ENCODE peak calls at places on chromosomes 12 and 14, in ten cellular contexts. B, Q, N, A, E, K, W, Y, C and H are unnamed samples.
A peak's percentile ranks its signal among the peaks of the same experiment; 100 is the strongest.

GRCh38 chr12:12502813-12503146 is 59.9 kb downstream of the DUSP16 start:
- DNase-seq in B (no peak), Q (no peak), N (no peak), A (no peak), E (no peak), K (no peak), W (no peak), Y (no peak), C (no peak), H (no peak)

GRCh38 chr12:54016478-54016964 is 7.7 kb downstream of the HOXC8 start:
- DNase-seq in B (no peak), Q (no peak), N (no peak), A (no peak), E (no peak), K (no peak), W (no peak), Y (no peak), C (no peak), H (no peak)

GRCh38 chr12:123532021-123532420 is 1.5 kb downstream of the RILPL1 start:
- DNase-seq in B (peak; percentile 44), Q (no peak), N (no peak), A (no peak), E (no peak), K (no peak), W (peak; percentile 32), Y (no peak), C (no peak), H (no peak)

GRCh38 chr12:58530421-58531067 is 389.8 kb downstream of the LRIG3 start:
- DNase-seq in B (no peak), Q (no peak), N (no peak), A (no peak), E (no peak), K (no peak), W (no peak), Y (no peak), C (no peak), H (no peak)

GRCh38 chr12:54759751-54760150 is 94.6 kb upstream of the MUCL1 start:
- DNase-seq in B (no peak), Q (no peak), N (no peak), A (no peak), E (no peak), K (peak; percentile 87), W (no peak), Y (peak; percentile 42), C (peak; percentile 38), H (no peak)

GRCh38 chr14:104650981-104651875 is 38.2 kb upstream of the INF2 start:
- DNase-seq in B (no peak), Q (no peak), N (no peak), A (no peak), E (no peak), K (no peak), W (no peak), Y (no peak), C (no peak), H (no peak)

GRCh38 chr14:30375280-30375892 is 183.6 kb upstream of the G2E3 start:
- DNase-seq in B (peak; percentile 15), Q (peak; percentile 53), N (peak; percentile 75), A (peak; percentile 57), E (no peak), K (peak; percentile 81), W (peak; percentile 46), Y (peak; percentile 39), C (peak; percentile 76), H (peak; percentile 58)

GRCh38 chr12:46603776-46604456 is 221.9 kb downstream of the SLC38A4 start:
- DNase-seq in B (no peak), Q (no peak), N (no peak), A (no peak), E (no peak), K (no peak), W (no peak), Y (no peak), C (peak; percentile 39), H (no peak)

GRCh38 chr12:132271755-132272092 is 57.7 kb downstream of the GALNT9 start:
- DNase-seq in B (no peak), Q (no peak), N (no peak), A (no peak), E (no peak), K (no peak), W (no peak), Y (no peak), C (no peak), H (no peak)

GRCh38 chr14:24145700-24146621 is at the start of gene PSME2:
- DNase-seq in B (no peak), Q (no peak), N (no peak), A (no peak), E (no peak), K (no peak), W (no peak), Y (no peak), C (no peak), H (no peak)

GRCh38 chr12:127767631-127768030 is 499.3 kb upstream of the TMEM132C start:
- DNase-seq in B (no peak), Q (no peak), N (no peak), A (no peak), E (no peak), K (no peak), W (no peak), Y (no peak), C (no peak), H (no peak)

GRCh38 chr12:6370994-6371754 is 4.2 kb downstream of the SCNN1A start:
- DNase-seq in B (no peak), Q (peak; percentile 72), N (peak; percentile 48), A (peak; percentile 66), E (peak; percentile 59), K (peak; percentile 96), W (peak; percentile 88), Y (peak; percentile 95), C (peak; percentile 97), H (no peak)

GRCh38 chr12:115710104-115710564 is 567.4 kb downstream of the MED13L start:
- DNase-seq in B (no peak), Q (no peak), N (no peak), A (no peak), E (no peak), K (no peak), W (no peak), Y (no peak), C (no peak), H (no peak)

GRCh38 chr12:67943295-67943892 is 45.9 kb upstream of the IFNG-AS1 start:
- DNase-seq in B (peak; percentile 15), Q (peak; percentile 19), N (no peak), A (peak; percentile 77), E (peak; percentile 80), K (peak; percentile 80), W (peak; percentile 46), Y (peak; percentile 39), C (peak; percentile 46), H (peak; percentile 55)
- TF ChIP-seq POLR2AphosphoS5 in B (no peak), Q (no peak), N (no peak), A (no peak), E (no peak), K (no peak), W (no peak), Y (no peak), C (no peak), H (no peak)

DNA sequence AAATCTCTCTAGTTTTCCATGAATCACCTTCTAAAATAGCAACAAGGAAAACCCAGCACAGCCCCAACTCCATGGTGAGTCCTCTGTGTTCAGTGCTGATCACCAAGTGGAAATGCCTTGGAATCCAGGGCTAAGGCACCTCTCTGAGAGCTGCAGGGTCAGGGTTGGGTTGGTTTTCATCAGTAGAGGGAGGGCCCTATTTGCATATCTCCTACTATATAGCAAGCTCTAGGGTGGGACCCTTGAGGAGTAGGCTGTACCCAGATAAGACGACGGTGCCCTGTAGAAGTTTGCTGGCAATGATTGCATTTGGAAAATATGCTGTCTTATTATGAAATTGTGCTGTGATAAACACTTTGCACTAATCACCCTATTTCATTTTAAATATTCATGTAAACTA is 1011.8 kb downstream of the TMEM121 start:
- DNase-seq in B (no peak), Q (no peak), N (no peak), A (no peak), E (no peak), K (no peak), W (no peak), Y (no peak), C (no peak), H (no peak)
- TF ChIP-seq POLR2AphosphoS5 in B (no peak), Q (no peak), N (no peak), A (no peak), E (no peak), K (no peak), W (no peak), Y (no peak), C (no peak), H (no peak)

DNA sequence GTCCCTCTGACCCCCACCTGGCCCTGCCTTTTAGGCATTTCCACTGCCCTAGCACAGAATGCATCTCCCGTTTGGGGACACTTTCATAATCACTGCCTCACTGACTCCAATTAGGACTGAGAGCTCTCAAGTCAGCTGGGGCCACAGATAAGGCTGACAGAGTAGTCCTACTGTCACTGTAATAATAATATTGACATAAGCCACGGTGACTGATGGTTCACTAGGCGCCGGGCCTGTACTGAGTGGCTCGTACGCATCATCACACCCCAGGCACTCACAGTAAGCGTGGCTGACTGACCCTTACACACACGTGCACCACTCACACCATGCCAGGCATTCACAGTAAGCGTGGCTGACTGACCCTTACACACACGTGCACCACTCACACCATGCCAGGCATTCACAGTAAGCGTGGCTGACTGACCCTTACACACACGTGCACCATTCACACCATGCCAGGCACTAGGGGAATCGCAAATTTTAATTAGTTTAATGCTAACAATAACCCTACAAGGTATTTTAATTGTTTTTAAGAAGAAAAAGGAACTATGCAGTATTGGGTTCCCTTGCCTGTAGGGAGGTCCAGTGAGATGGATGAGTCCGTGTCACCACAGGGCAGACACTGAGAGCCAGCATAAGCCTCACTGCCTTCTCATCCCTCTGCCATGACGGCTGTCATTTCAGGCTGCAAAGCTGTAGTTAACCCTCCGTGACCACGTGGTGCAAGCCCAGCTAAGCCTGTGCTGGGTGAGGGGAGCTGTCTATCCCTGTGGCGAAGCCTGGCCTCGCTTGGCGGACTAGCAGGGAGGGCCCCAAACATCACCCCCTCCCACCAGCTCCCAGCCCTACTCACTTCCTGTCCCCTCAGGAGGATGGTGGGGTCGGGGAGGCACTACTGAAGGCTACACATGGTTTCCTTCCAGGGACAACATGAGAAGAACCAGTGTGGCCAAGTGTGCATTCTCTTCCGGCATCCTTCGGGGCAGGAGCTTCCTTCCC is 87.9 kb downstream of the CHGA start:
- DNase-seq in B (no peak), Q (peak; percentile 54), N (no peak), A (no peak), E (no peak), K (no peak), W (no peak), Y (no peak), C (peak; percentile 73), H (no peak)
- TF ChIP-seq POLR2AphosphoS5 in B (no peak), Q (no peak), N (peak; percentile 52), A (no peak), E (no peak), K (no peak), W (no peak), Y (no peak), C (no peak), H (no peak)

GRCh38 chr12:3336606-3337311 is 154.2 kb upstream of the PRMT8 start:
- DNase-seq in B (no peak), Q (no peak), N (peak; percentile 41), A (peak; percentile 34), E (peak; percentile 79), K (no peak), W (no peak), Y (peak; percentile 86), C (peak; percentile 75), H (peak; percentile 79)
- TF ChIP-seq POLR2AphosphoS5 in B (no peak), Q (no peak), N (no peak), A (peak; percentile 68), E (peak; percentile 84), K (no peak), W (no peak), Y (peak; percentile 18), C (no peak), H (no peak)

GRCh38 chr12:89451876-89452275 is 72.7 kb downstream of the GALNT4 start:
- DNase-seq in B (no peak), Q (no peak), N (no peak), A (no peak), E (peak; percentile 77), K (peak; percentile 82), W (no peak), Y (no peak), C (no peak), H (peak; percentile 29)
- TF ChIP-seq POLR2AphosphoS5 in B (no peak), Q (no peak), N (no peak), A (peak; percentile 10), E (peak; percentile 32), K (peak; percentile 22), W (peak; percentile 39), Y (no peak), C (no peak), H (no peak)